ENCODE peak calls at places on chromosomes 13 and 19, in eight cellular contexts. F, C, X, P, L, S, H and I are unnamed samples.

GRCh38 chr13:31866099-31866498 is 126.8 kb downstream of the RXFP2 start:
- DNase-seq in F (no peak), C (no peak), X (no peak), P (no peak), L (no peak), S (no peak), H (no peak), I (no peak)

GRCh38 chr19:16496613-16496983 is 404 bp downstream of the C19orf44 start:
- DNase-seq in F (peak; percentile 51), C (peak; percentile 67), X (peak; percentile 40), P (no peak), L (no peak), S (no peak), H (peak; percentile 48), I (peak; percentile 50)

GRCh38 chr19:57559008-57559403 is 657 bp downstream of the ZNF550 start:
- DNase-seq in F (peak; percentile 59), C (peak; percentile 18), X (peak; percentile 45), P (no peak), L (no peak), S (peak; percentile 43), H (no peak), I (peak; percentile 30)

GRCh38 chr13:105272660-105273631 is 1262.5 kb downstream of the EFNB2 start:
- DNase-seq in F (no peak), C (no peak), X (peak; percentile 22), P (no peak), L (no peak), S (no peak), H (no peak), I (no peak)

GRCh38 chr19:46718157-46718933 is 1.4 kb upstream of the PRKD2 start:
- DNase-seq in F (peak; percentile 57), C (no peak), X (peak; percentile 17), P (peak; percentile 69), L (peak; percentile 42), S (no peak), H (peak; percentile 61), I (no peak)

GRCh38 chr13:70415141-70415540 is 306.9 kb upstream of the KLHL1 start:
- DNase-seq in F (no peak), C (no peak), X (no peak), P (no peak), L (no peak), S (no peak), H (no peak), I (no peak)

GRCh38 chr19:5246554-5247155 is 94.0 kb downstream of the PTPRS start:
- DNase-seq in F (no peak), C (peak; percentile 27), X (no peak), P (no peak), L (no peak), S (no peak), H (no peak), I (no peak)

GRCh38 chr13:42181381-42181953 is 90.5 kb upstream of the AKAP11 start:
- DNase-seq in F (no peak), C (no peak), X (no peak), P (no peak), L (no peak), S (no peak), H (no peak), I (no peak)

GRCh38 chr13:85651440-85651839 is 147.8 kb downstream of the SLITRK6 start:
- DNase-seq in F (peak; percentile 37), C (peak; percentile 72), X (no peak), P (no peak), L (no peak), S (no peak), H (no peak), I (peak; percentile 90)

GRCh38 chr19:32809754-32810153 is 59.8 kb downstream of the SLC7A9 start:
- DNase-seq in F (no peak), C (no peak), X (peak; percentile 14), P (no peak), L (no peak), S (no peak), H (no peak), I (no peak)

GRCh38 chr19:5338661-5339469 is 1.7 kb downstream of the PTPRS start:
- DNase-seq in F (no peak), C (no peak), X (no peak), P (no peak), L (no peak), S (no peak), H (no peak), I (no peak)

GRCh38 chr13:51978836-51979556 is 32.3 kb downstream of the ATP7B start:
- DNase-seq in F (no peak), C (no peak), X (no peak), P (no peak), L (no peak), S (no peak), H (no peak), I (no peak)

GRCh38 chr19:2039959-2040646 is 10.9 kb downstream of the MKNK2 start:
- DNase-seq in F (no peak), C (no peak), X (no peak), P (no peak), L (no peak), S (no peak), H (no peak), I (no peak)

GRCh38 chr13:39888865-39889810 is 233.7 kb downstream of the COG6 start:
- DNase-seq in F (peak; percentile 81), C (peak; percentile 39), X (no peak), P (no peak), L (no peak), S (no peak), H (no peak), I (peak; percentile 9)

GRCh38 chr13:99863789-99864626 is 107.6 kb downstream of the ZIC5 start:
- DNase-seq in F (no peak), C (no peak), X (no peak), P (no peak), L (no peak), S (no peak), H (no peak), I (no peak)

GRCh38 chr19:28430214-28430613 is 782.7 kb downstream of the UQCRFS1 start:
- DNase-seq in F (no peak), C (no peak), X (no peak), P (no peak), L (no peak), S (no peak), H (peak; percentile 11), I (no peak)

GRCh38 chr13:105441406-105441805 is 1094.1 kb downstream of the EFNB2 start:
- DNase-seq in F (peak; percentile 45), C (no peak), X (peak; percentile 57), P (no peak), L (no peak), S (no peak), H (no peak), I (peak; percentile 10)

GRCh38 chr13:40192516-40193257 is 473.8 kb downstream of the FOXO1 start:
- DNase-seq in F (no peak), C (no peak), X (no peak), P (no peak), L (no peak), S (no peak), H (no peak), I (no peak)

DNA sequence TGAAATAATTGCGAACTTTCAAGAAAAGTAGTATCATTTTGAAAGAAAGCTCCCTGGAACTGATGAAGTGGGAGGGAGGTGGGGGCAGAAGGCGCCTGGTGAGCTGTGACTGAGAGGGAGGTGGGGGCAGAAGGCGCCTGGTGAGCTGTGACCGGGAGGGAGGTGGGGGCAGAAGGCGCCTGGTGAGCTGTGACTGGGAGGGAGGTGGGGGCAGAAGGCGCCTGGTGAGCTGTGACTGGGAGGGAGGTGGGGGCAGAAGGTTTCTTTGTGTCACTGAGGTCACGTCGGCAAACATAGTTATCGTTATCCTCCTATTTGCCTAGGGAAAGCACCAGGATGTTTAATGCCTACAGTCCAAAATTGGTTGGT is 24.2 kb downstream of the C2CD4C start:
- DNase-seq in F (no peak), C (no peak), X (no peak), P (no peak), L (no peak), S (no peak), H (no peak), I (no peak)
- H3K9me3 ChIP-seq in F (no peaks in the 10 kb centered on the region), C (no peaks in the 10 kb centered on the region), X (no peaks in the 10 kb centered on the region), P (no peaks in the 10 kb centered on the region), L (no peaks in the 10 kb centered on the region), S (no peaks in the 10 kb centered on the region), H (no peaks in the 10 kb centered on the region), I (peaks cover 2% of the 10 kb centered on the region)

GRCh38 chr19:11306337-11306736 is 10.4 kb downstream of the TSPAN16 start:
- DNase-seq in F (no peak), C (no peak), X (no peak), P (no peak), L (no peak), S (no peak), H (no peak), I (no peak)

GRCh38 chr19:11300811-11301120 is 4.8 kb downstream of the TSPAN16 start:
- DNase-seq in F (no peak), C (no peak), X (no peak), P (no peak), L (no peak), S (no peak), H (no peak), I (no peak)

GRCh38 chr19:11299946-11300810 is 4.2 kb downstream of the TSPAN16 start:
- DNase-seq in F (no peak), C (no peak), X (no peak), P (no peak), L (no peak), S (no peak), H (no peak), I (no peak)

DNA sequence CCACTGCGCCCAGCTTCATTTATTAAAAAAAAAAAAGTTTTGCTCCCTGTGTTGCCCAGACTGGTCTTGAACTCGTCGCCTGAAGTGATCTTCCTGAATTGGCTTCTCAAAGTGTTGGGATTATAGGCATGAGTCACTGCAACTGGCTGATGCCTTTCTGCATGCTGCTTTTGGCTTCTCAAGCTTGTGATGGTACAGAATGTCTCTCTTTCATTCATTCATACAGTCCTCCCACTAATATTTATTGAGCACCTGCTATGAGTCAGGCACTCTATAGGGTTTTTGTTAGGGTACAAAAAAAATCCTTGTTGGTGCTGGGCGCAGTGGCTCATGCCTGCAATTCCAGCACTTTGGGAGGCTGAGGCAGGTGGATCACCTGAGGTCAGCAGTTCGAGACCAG is 9.0 kb downstream of the TSPAN16 start:
- DNase-seq in F (no peak), C (no peak), X (no peak), P (no peak), L (no peak), S (no peak), H (no peak), I (no peak)
- H3K4me1 ChIP-seq in F (no peaks in the 10 kb centered on the region), C (no peaks in the 10 kb centered on the region), X (no peaks in the 10 kb centered on the region), P (no peaks in the 10 kb centered on the region), L (no peaks in the 10 kb centered on the region), S (no peaks in the 10 kb centered on the region), H (no peaks in the 10 kb centered on the region), I (no peaks in the 10 kb centered on the region)

DNA sequence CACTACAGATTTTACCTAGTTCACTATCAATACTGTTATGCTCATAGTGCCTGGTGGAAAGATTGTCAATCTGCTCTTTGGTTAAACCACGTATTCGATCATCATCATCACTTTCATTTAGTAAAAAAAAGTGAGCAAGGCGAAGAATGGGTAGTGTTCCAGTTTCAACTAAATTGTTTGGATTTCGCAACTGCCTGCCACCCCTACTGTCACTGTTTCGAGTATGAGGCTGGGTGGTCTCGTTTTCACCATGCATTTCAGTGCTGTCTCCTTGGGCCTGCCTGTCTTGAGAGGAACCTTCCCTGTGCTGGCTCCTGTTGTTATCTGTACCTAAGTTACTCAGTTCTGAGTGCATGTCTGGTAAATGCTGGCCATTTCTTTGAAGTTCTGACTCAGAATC is 8.1 kb downstream of the RNF6 start:
- DNase-seq in F (no peak), C (no peak), X (no peak), P (no peak), L (no peak), S (no peak), H (no peak), I (no peak)
- H3K9me3 ChIP-seq in F (no peaks in the 10 kb centered on the region), C (no peaks in the 10 kb centered on the region), X (no peaks in the 10 kb centered on the region), P (no peaks in the 10 kb centered on the region), L (no peaks in the 10 kb centered on the region), S (no peaks in the 10 kb centered on the region), H (no peaks in the 10 kb centered on the region), I (no peaks in the 10 kb centered on the region)

GRCh38 chr13:113211774-113212173 is 2.4 kb downstream of the CUL4A start:
- DNase-seq in F (peak; percentile 34), C (no peak), X (no peak), P (no peak), L (no peak), S (no peak), H (no peak), I (no peak)
- H3K4me1 ChIP-seq in F (peaks cover 51% of the 10 kb centered on the region), C (peaks cover 17% of the 10 kb centered on the region), X (peaks cover 40% of the 10 kb centered on the region), P (peaks cover 29% of the 10 kb centered on the region), L (peaks cover 69% of the 10 kb centered on the region), S (peaks cover 68% of the 10 kb centered on the region), H (peaks cover 3% of the 10 kb centered on the region), I (peaks cover 20% of the 10 kb centered on the region)